ENCODE peak calls at places on chromosomes 1 and 21, in ten cellular contexts. B is HepG2, P is fibroblast of lung, C is tibial nerve, J is heart left ventricle, X is breast epithelium, Z is mesendoderm, V is neural progenitor cell, N is suprapubic skin, F is SK-N-SH. A is an unnamed sample.

GRCh38 chr1:54861070-54861761 is 25.8 kb downstream of the DHCR24 start:
- DNase-seq in F (peak; percentile 28), B (peak; percentile 96), N (no peak), Z (peak; percentile 78), P (no peak), V (no peak), J (no peak), X (no peak), C (no peak), A (no peak)

GRCh38 chr1:219120625-219121544 is 52.8 kb upstream of the LYPLAL1 start:
- DNase-seq in B (no peak), P (peak; percentile 98), J (peak; percentile 54), N (peak; percentile 80), C (peak; percentile 91), X (peak; percentile 18), V (no peak), F (peak; percentile 20), Z (no peak), A (peak; percentile 22)

GRCh38 chr21:26473471-26473870 is 99.6 kb downstream of the CYYR1 start:
- DNase-seq in C (no peak), P (no peak), Z (no peak), F (no peak), X (no peak), J (no peak), V (no peak), N (no peak), B (no peak), A (no peak)

GRCh38 chr1:56645663-56646330 is 683 bp downstream of the PRKAA2 start:
- DNase-seq in C (peak; percentile 13), X (no peak), N (no peak), V (peak; percentile 62), F (peak; percentile 34), Z (peak; percentile 22), P (peak; percentile 8), B (peak; percentile 21), J (peak; percentile 31), A (no peak)

GRCh38 chr1:156747737-156748669 is 3.5 kb downstream of the HDGF start:
- DNase-seq in F (no peak), X (no peak), N (no peak), V (peak; percentile 33), B (no peak), J (peak; percentile 55), P (no peak), Z (peak; percentile 47), C (no peak), A (peak; percentile 50)

GRCh38 chr1:246151796-246152434 is 355.2 kb downstream of the SMYD3 start:
- DNase-seq in Z (peak; percentile 67), P (no peak), V (peak; percentile 37), C (no peak), B (no peak), F (no peak), J (no peak), N (no peak), X (no peak), A (no peak)

GRCh38 chr21:44913425-44914175 is 7.1 kb downstream of the ITGB2 start:
- DNase-seq in P (no peak), X (no peak), J (no peak), B (no peak), N (no peak), F (no peak), V (no peak), Z (no peak), C (no peak), A (no peak)

GRCh38 chr1:216193839-216194443 is 229.3 kb downstream of the USH2A start:
- DNase-seq in C (no peak), X (no peak), V (no peak), J (no peak), P (no peak), Z (peak; percentile 62), N (no peak), B (no peak), F (no peak), A (no peak)

GRCh38 chr1:8969937-8970336 is 24.3 kb downstream of the CA6 start:
- DNase-seq in P (no peak), F (no peak), V (no peak), N (no peak), B (no peak), J (no peak), X (no peak), Z (no peak), C (no peak), A (no peak)

GRCh38 chr1:42319871-42320484 is 15.1 kb downstream of the FOXJ3 start:
- DNase-seq in P (no peak), J (no peak), N (no peak), V (no peak), C (no peak), Z (no peak), F (no peak), B (peak; percentile 43), X (no peak), A (no peak)

GRCh38 chr1:109111386-109112055 is 2.4 kb upstream of the ELAPOR1 start:
- DNase-seq in J (no peak), Z (no peak), N (no peak), X (no peak), F (no peak), V (no peak), B (no peak), P (peak; percentile 6), C (no peak), A (no peak)

GRCh38 chr21:42863504-42863870 is 15.9 kb downstream of the WDR4 start:
- DNase-seq in B (no peak), J (no peak), C (no peak), F (no peak), N (no peak), X (no peak), V (no peak), Z (no peak), P (no peak), A (no peak)

GRCh38 chr1:174191255-174191906 is 32.1 kb downstream of the RABGAP1L start:
- DNase-seq in J (no peak), X (no peak), B (no peak), N (no peak), P (no peak), C (no peak), V (no peak), Z (no peak), F (no peak), A (peak; percentile 89)
- H3K27ac ChIP-seq in J (no peak overlapping the region), X (no peak overlapping the region), B (no peak overlapping the region), N (no peak overlapping the region), P (no peak overlapping the region), C (no peak overlapping the region), V (no peak overlapping the region), Z (no peak overlapping the region), F (peak overlapping the region; percentile 77), A (peak overlapping the region; percentile 26)

GRCh38 chr1:190399233-190399632 is 78.4 kb downstream of the BRINP3 start:
- DNase-seq in J (no peak), B (no peak), Z (no peak), C (no peak), F (no peak), P (no peak), V (no peak), N (no peak), X (no peak), A (no peak)
- H3K27me3 ChIP-seq in J (no peaks in the 10 kb centered on the region), B (no peaks in the 10 kb centered on the region), Z (no peaks in the 10 kb centered on the region), C (no peaks in the 10 kb centered on the region), F (no peaks in the 10 kb centered on the region), P (no peaks in the 10 kb centered on the region), V (no peaks in the 10 kb centered on the region), N (no peaks in the 10 kb centered on the region), X (no peaks in the 10 kb centered on the region), A (no peaks in the 10 kb centered on the region)

GRCh38 chr1:147717051-147717705 is 43.2 kb downstream of the GJA5 start:
- DNase-seq in J (no peak), F (no peak), B (peak; percentile 87), C (no peak), V (no peak), X (peak; percentile 43), Z (no peak), P (no peak), N (no peak), A (peak; percentile 91)
- H3K27ac ChIP-seq in J (no peak overlapping the region), F (no peak overlapping the region), B (peak overlapping the region; percentile 17), C (no peak overlapping the region), V (no peak overlapping the region), X (no peak overlapping the region), Z (no peak overlapping the region), P (no peak overlapping the region), N (peak overlapping the region; percentile 79), A (no peak overlapping the region)

GRCh38 chr1:40696294-40696693 is 4.8 kb downstream of the NFYC start:
- DNase-seq in X (no peak), C (no peak), N (no peak), B (no peak), Z (no peak), J (no peak), P (no peak), F (no peak), V (no peak), A (no peak)

GRCh38 chr1:40699787-40700186 is 8.3 kb downstream of the NFYC start:
- DNase-seq in C (no peak), V (no peak), P (no peak), X (no peak), B (no peak), J (no peak), F (no peak), Z (no peak), N (no peak), A (no peak)

GRCh38 chr1:40693425-40693824 is 1.9 kb downstream of the NFYC start:
- DNase-seq in J (no peak), F (no peak), X (no peak), Z (no peak), B (no peak), P (no peak), N (no peak), V (no peak), C (no peak), A (no peak)

GRCh38 chr1:40694353-40694874 is 2.9 kb downstream of the NFYC start:
- DNase-seq in B (no peak), V (no peak), F (no peak), P (no peak), Z (no peak), C (no peak), N (no peak), J (no peak), X (no peak), A (no peak)

DNA sequence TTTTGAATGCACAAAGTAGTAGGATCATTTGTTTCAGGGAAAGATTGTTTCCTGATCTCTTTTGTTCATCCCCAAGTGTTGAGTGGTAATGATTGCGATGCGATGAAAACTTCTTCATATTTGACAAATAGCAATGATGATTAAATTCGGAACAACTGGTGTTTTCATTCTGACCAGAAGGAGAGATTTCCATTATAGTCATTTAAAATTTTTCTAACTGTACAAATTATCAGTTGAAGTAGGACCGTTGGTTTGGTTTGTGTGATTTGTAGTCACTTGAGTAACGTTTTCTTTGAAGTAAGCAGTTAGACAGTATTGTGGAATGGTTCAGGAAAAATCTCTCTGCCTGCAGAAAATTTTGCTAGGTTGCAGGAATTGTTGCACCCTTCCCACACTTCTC is 5.9 kb downstream of the NFYC start:
- DNase-seq in P (no peak), X (no peak), N (no peak), B (no peak), Z (no peak), J (no peak), V (no peak), C (no peak), F (no peak), A (no peak)
- H3K27me3 ChIP-seq in P (no peaks in the 10 kb centered on the region), X (no peaks in the 10 kb centered on the region), N (no peaks in the 10 kb centered on the region), B (no peaks in the 10 kb centered on the region), Z (no peaks in the 10 kb centered on the region), J (no peaks in the 10 kb centered on the region), V (no peaks in the 10 kb centered on the region), C (no peaks in the 10 kb centered on the region), F (no peaks in the 10 kb centered on the region), A (no peaks in the 10 kb centered on the region)

DNA sequence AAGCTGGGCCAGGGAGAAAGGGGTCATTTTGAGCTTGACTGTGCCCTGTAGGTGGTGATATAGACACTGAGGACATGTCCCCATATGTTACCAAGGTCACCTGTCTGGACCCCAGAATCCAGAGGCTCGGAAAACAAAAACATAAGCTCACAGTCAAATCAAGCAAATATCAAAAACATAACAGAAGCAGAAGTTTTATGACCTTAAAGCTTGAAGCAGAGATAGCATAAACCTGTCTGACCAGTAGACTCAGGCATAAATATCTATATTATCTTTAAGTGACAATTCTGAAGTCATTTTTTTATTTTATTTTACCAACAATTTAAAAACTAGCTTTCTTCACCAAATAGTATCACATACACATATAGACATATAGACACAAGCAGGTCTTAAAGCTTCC is 32.8 kb upstream of the RHOU start:
- DNase-seq in C (no peak), P (no peak), F (no peak), V (no peak), B (no peak), X (no peak), Z (no peak), N (no peak), J (no peak), A (no peak)
- H3K27ac ChIP-seq in C (no peak overlapping the region), P (no peak overlapping the region), F (no peak overlapping the region), V (no peak overlapping the region), B (no peak overlapping the region), X (no peak overlapping the region), Z (no peak overlapping the region), N (no peak overlapping the region), J (no peak overlapping the region), A (no peak overlapping the region)